ENCODE peak calls at places on chromosome 21, in six cellular contexts. A, H, U, S, Z and I are unnamed samples.

GRCh38 chr21:24727803-24728425 is 879.4 kb downstream of the MRPL39 start:
- DNase-seq in Z (no peak), S (no peak), U (no peak), A (no peak), H (no peak), I (no peak)

GRCh38 chr21:41877901-41878830 is 978 bp downstream of the PRDM15 start:
- DNase-seq in H (peak), S (no peak), A (no peak), Z (peak), U (no peak), I (peak)

GRCh38 chr21:45516071-45516670 is 26.1 kb downstream of the SLC19A1 start:
- DNase-seq in Z (peak), U (no peak), A (no peak), S (peak), H (no peak), I (no peak)

GRCh38 chr21:36235058-36235582 is 78.5 kb downstream of the DOP1B start:
- DNase-seq in A (no peak), S (no peak), H (no peak), U (no peak), Z (no peak), I (peak)

GRCh38 chr21:18138507-18138906 is 106.1 kb upstream of the CHODL start:
- DNase-seq in A (no peak), U (no peak), H (no peak), S (no peak), Z (no peak), I (peak)

GRCh38 chr21:45818904-45819285 is 162.7 kb upstream of the COL6A1 start:
- DNase-seq in Z (no peak), U (no peak), H (peak), A (peak), S (no peak), I (peak)

GRCh38 chr21:46420241-46421190 is 38.2 kb upstream of the DIP2A start:
- DNase-seq in Z (peak), S (peak), U (no peak), H (no peak), A (no peak), I (no peak)

GRCh38 chr21:31394309-31394708 is 50.2 kb upstream of the TIAM1 start:
- DNase-seq in H (no peak), U (no peak), S (no peak), Z (no peak), A (no peak), I (no peak)

GRCh38 chr21:43740497-43741156 is 21.7 kb downstream of the PDXK start:
- DNase-seq in Z (peak), S (no peak), A (no peak), H (no peak), U (no peak), I (peak)

GRCh38 chr21:27219068-27219467 is 252.2 kb upstream of the ADAMTS5 start:
- DNase-seq in U (no peak), Z (no peak), S (peak), H (no peak), A (peak), I (peak)

GRCh38 chr21:43343992-43344886 is 82.7 kb downstream of the SIK1 start:
- DNase-seq in H (no peak), Z (peak), U (no peak), S (no peak), A (no peak), I (no peak)

GRCh38 chr21:38807987-38808386 is 2.3 kb downstream of the ETS2 start:
- DNase-seq in H (no peak), A (no peak), U (no peak), Z (no peak), S (no peak), I (no peak)
- H3K4me3 ChIP-seq in H (peak), A (no peak), U (peak), Z (peak), S (peak), I (peak)

GRCh38 chr21:15701845-15702244 is 27.9 kb upstream of the USP25 start:
- DNase-seq in U (no peak), Z (no peak), S (no peak), A (no peak), H (no peak), I (no peak)
- TF ChIP-seq CTCF in U (no peak), Z (no peak), S (no peak), A (no peak), H (no peak), I (no peak)

DNA sequence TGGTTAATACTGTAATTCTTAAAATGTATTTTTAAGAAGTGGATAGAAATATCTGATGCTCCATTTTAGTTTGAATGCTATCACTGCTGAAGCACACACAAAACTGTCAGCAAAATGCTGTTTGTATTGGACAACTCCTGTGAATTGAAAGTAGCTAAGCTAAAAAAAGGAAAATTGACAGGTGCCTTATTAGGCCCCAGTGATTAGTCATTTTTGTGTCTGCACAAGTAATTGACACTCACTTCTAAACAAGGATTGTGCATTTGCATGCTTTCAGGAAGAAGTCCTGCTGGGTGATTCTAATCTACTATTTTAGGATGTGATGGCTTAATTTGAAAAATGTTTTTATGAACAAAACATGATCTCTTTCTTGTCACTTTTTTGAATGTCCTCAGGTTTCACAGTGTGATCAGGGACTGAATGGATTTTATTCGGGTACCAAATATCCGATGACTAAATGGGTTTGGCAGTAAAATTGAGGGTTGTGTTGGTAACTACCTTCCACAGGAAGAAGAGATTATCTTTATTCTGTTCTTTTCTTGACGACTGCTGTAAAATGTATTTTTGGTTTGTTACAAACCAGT is 13.0 kb upstream of the MAP3K7CL start:
- DNase-seq in A (no peak), U (no peak), H (no peak), Z (no peak), S (no peak), I (no peak)
- H3K4me3 ChIP-seq in A (no peak), U (no peak), H (no peak), Z (no peak), S (no peak), I (no peak)

DNA sequence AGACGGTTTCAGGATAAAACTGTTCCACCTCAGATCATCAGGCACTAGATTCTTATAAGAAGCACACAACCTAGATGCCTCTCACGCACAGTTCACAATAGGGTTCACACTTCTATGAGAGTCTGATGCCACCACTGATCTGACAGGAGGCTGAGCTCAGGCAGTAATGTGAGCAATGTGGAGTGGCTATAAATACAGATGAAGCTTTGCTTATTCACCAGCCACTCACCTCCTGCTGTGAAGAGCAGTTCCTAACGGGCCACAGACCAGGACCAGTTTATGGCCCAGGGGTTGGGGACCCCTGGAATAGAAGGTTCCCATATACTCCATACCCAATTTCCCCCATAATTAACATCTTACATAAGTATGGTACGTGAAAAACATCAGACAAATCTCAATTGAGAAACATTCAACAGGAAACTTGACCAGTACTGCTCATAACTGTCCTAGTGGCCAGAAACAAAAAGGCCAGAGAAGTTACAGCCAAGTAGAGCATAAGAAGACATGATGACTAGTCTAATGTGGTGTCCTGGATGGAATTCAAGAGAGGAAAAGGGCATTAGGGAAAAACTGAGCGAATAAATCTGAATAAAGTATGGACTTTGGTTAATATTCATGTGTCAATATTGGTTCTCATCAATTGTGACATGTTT is 24.7 kb upstream of the IGSF5 start:
- DNase-seq in A (peak), S (no peak), U (no peak), Z (no peak), H (no peak), I (no peak)
- TF ChIP-seq CTCF in A (peak), S (no peak), U (no peak), Z (no peak), H (no peak), I (no peak)

GRCh38 chr21:33070921-33071877 is 1.3 kb downstream of the OLIG1 start:
- DNase-seq in U (no peak), A (no peak), S (no peak), H (no peak), Z (no peak), I (no peak)

GRCh38 chr21:33071878-33072306 is 2.0 kb downstream of the OLIG1 start:
- DNase-seq in U (no peak), H (no peak), Z (no peak), S (no peak), A (no peak), I (peak)

GRCh38 chr21:33069645-33069993 is 322 bp upstream of the OLIG1 start:
- DNase-seq in A (no peak), U (no peak), Z (no peak), H (no peak), S (no peak), I (no peak)

GRCh38 chr21:33069243-33069642 is 698 bp upstream of the OLIG1 start:
- DNase-seq in H (no peak), U (no peak), S (no peak), Z (no peak), A (no peak), I (no peak)

GRCh38 chr21:33069994-33070811 is at the start of gene OLIG1:
- DNase-seq in U (no peak), H (no peak), A (no peak), S (peak), Z (peak), I (peak)
- H3K4me3 ChIP-seq in U (peak), H (no peak), A (no peak), S (peak), Z (peak), I (no peak)